ENCODE peak calls at places on chromosomes 16 and 17, in nine cellular contexts. One of them, this sample, is unnamed.

GRCh38 chr16:82748026-82748425 is 121.3 kb downstream of the CDH13 start:
- DNase-seq in small intestine: peak; percentile 19
- DNase-seq in cardiac muscle cell: no peak
- DNase-seq in RWPE1: no peak
- DNase-seq in CD8-positive, alpha-beta memory T cell: no peak
- DNase-seq in HL-60: no peak
- DNase-seq in HCT116: no peak
- DNase-seq in upper lobe of right lung: no peak
- DNase-seq in CD4-positive, alpha-beta memory T cell: no peak
- DNase-seq in this sample: no peak

GRCh38 chr16:22328081-22328725 is 31.0 kb downstream of the POLR3E start:
- DNase-seq in small intestine: no peak
- DNase-seq in cardiac muscle cell: no peak
- DNase-seq in RWPE1: no peak
- DNase-seq in CD8-positive, alpha-beta memory T cell: no peak
- DNase-seq in HL-60: no peak
- DNase-seq in HCT116: no peak
- DNase-seq in upper lobe of right lung: peak; percentile 23
- DNase-seq in CD4-positive, alpha-beta memory T cell: no peak
- DNase-seq in this sample: no peak

GRCh38 chr17:16302856-16303255 is 50.4 kb downstream of the CENPV start:
- DNase-seq in small intestine: no peak
- DNase-seq in cardiac muscle cell: no peak
- DNase-seq in RWPE1: no peak
- DNase-seq in CD8-positive, alpha-beta memory T cell: no peak
- DNase-seq in HL-60: no peak
- DNase-seq in HCT116: no peak
- DNase-seq in upper lobe of right lung: no peak
- DNase-seq in CD4-positive, alpha-beta memory T cell: no peak
- DNase-seq in this sample: no peak

GRCh38 chr17:81009124-81009523 is 17.5 kb downstream of the CHMP6 start:
- DNase-seq in small intestine: no peak
- DNase-seq in cardiac muscle cell: no peak
- DNase-seq in RWPE1: no peak
- DNase-seq in CD8-positive, alpha-beta memory T cell: no peak
- DNase-seq in HL-60: peak; percentile 93
- DNase-seq in HCT116: no peak
- DNase-seq in upper lobe of right lung: peak; percentile 66
- DNase-seq in CD4-positive, alpha-beta memory T cell: no peak
- DNase-seq in this sample: no peak

GRCh38 chr16:4917117-4917516 is 19.8 kb downstream of the PPL start:
- DNase-seq in small intestine: no peak
- DNase-seq in cardiac muscle cell: no peak
- DNase-seq in RWPE1: no peak
- DNase-seq in CD8-positive, alpha-beta memory T cell: no peak
- DNase-seq in HL-60: no peak
- DNase-seq in HCT116: no peak
- DNase-seq in upper lobe of right lung: no peak
- DNase-seq in CD4-positive, alpha-beta memory T cell: no peak
- DNase-seq in this sample: no peak

GRCh38 chr17:49976828-49977202 is 7.8 kb downstream of the DLX4 start:
- DNase-seq in small intestine: no peak
- DNase-seq in cardiac muscle cell: no peak
- DNase-seq in RWPE1: no peak
- DNase-seq in CD8-positive, alpha-beta memory T cell: no peak
- DNase-seq in HL-60: no peak
- DNase-seq in HCT116: no peak
- DNase-seq in upper lobe of right lung: no peak
- DNase-seq in CD4-positive, alpha-beta memory T cell: no peak
- DNase-seq in this sample: no peak

GRCh38 chr17:77106874-77107358 is 33.9 kb upstream of the SEC14L1 start:
- DNase-seq in small intestine: no peak
- DNase-seq in cardiac muscle cell: no peak
- DNase-seq in RWPE1: no peak
- DNase-seq in CD8-positive, alpha-beta memory T cell: no peak
- DNase-seq in HL-60: no peak
- DNase-seq in HCT116: no peak
- DNase-seq in upper lobe of right lung: no peak
- DNase-seq in CD4-positive, alpha-beta memory T cell: peak; percentile 37
- DNase-seq in this sample: no peak

GRCh38 chr17:73901249-73901648 is 257.0 kb upstream of the SDK2 start:
- DNase-seq in small intestine: no peak
- DNase-seq in cardiac muscle cell: no peak
- DNase-seq in RWPE1: no peak
- DNase-seq in CD8-positive, alpha-beta memory T cell: no peak
- DNase-seq in HL-60: no peak
- DNase-seq in HCT116: no peak
- DNase-seq in upper lobe of right lung: no peak
- DNase-seq in CD4-positive, alpha-beta memory T cell: no peak
- DNase-seq in this sample: no peak

GRCh38 chr17:40498281-40499084 is 2.9 kb downstream of the TNS4 start:
- DNase-seq in small intestine: no peak
- DNase-seq in cardiac muscle cell: no peak
- DNase-seq in RWPE1: no peak
- DNase-seq in CD8-positive, alpha-beta memory T cell: no peak
- DNase-seq in HL-60: no peak
- DNase-seq in HCT116: no peak
- DNase-seq in upper lobe of right lung: no peak
- DNase-seq in CD4-positive, alpha-beta memory T cell: no peak
- DNase-seq in this sample: no peak

GRCh38 chr17:81076097-81076754 is 41.3 kb downstream of the BAIAP2 start:
- DNase-seq in small intestine: no peak
- DNase-seq in cardiac muscle cell: no peak
- DNase-seq in RWPE1: no peak
- DNase-seq in CD8-positive, alpha-beta memory T cell: no peak
- DNase-seq in HL-60: no peak
- DNase-seq in HCT116: no peak
- DNase-seq in upper lobe of right lung: no peak
- DNase-seq in CD4-positive, alpha-beta memory T cell: no peak
- DNase-seq in this sample: no peak

GRCh38 chr17:28368915-28369683 is 1.0 kb downstream of the VTN start:
- DNase-seq in small intestine: no peak
- DNase-seq in cardiac muscle cell: no peak
- DNase-seq in RWPE1: no peak
- DNase-seq in CD8-positive, alpha-beta memory T cell: no peak
- DNase-seq in HL-60: no peak
- DNase-seq in HCT116: no peak
- DNase-seq in upper lobe of right lung: peak; percentile 59
- DNase-seq in CD4-positive, alpha-beta memory T cell: no peak
- DNase-seq in this sample: no peak

GRCh38 chr16:48491517-48491916 is 106.3 kb upstream of the SIAH1 start:
- DNase-seq in small intestine: no peak
- DNase-seq in cardiac muscle cell: no peak
- DNase-seq in RWPE1: no peak
- DNase-seq in CD8-positive, alpha-beta memory T cell: no peak
- DNase-seq in HL-60: no peak
- DNase-seq in HCT116: no peak
- DNase-seq in upper lobe of right lung: no peak
- DNase-seq in CD4-positive, alpha-beta memory T cell: no peak
- DNase-seq in this sample: no peak

GRCh38 chr17:57747221-57748017 is 2.3 kb upstream of the CCDC182 start:
- DNase-seq in small intestine: peak; percentile 67
- DNase-seq in cardiac muscle cell: peak; percentile 67
- DNase-seq in RWPE1: peak; percentile 67
- DNase-seq in CD8-positive, alpha-beta memory T cell: peak; percentile 53
- DNase-seq in HL-60: peak; percentile 49
- DNase-seq in HCT116: peak; percentile 76
- DNase-seq in upper lobe of right lung: no peak
- DNase-seq in CD4-positive, alpha-beta memory T cell: peak; percentile 57
- DNase-seq in this sample: peak; percentile 18

GRCh38 chr17:10061131-10061581 is 137.2 kb downstream of the GAS7 start:
- DNase-seq in small intestine: no peak
- DNase-seq in cardiac muscle cell: no peak
- DNase-seq in RWPE1: no peak
- DNase-seq in CD8-positive, alpha-beta memory T cell: no peak
- DNase-seq in HL-60: peak; percentile 17
- DNase-seq in HCT116: no peak
- DNase-seq in upper lobe of right lung: no peak
- DNase-seq in CD4-positive, alpha-beta memory T cell: no peak
- DNase-seq in this sample: no peak
- H3K27ac ChIP-seq in small intestine: no peak overlapping the region
- H3K27ac ChIP-seq in cardiac muscle cell: no peak overlapping the region
- H3K27ac ChIP-seq in RWPE1: no peak overlapping the region
- H3K27ac ChIP-seq in CD8-positive, alpha-beta memory T cell: no peak overlapping the region
- H3K27ac ChIP-seq in HL-60: no peak overlapping the region
- H3K27ac ChIP-seq in HCT116: no peak overlapping the region
- H3K27ac ChIP-seq in upper lobe of right lung: peak overlapping the region; percentile 51
- H3K27ac ChIP-seq in CD4-positive, alpha-beta memory T cell: no peak overlapping the region
- H3K27ac ChIP-seq in this sample: peak overlapping the region; percentile 35

GRCh38 chr17:60679287-60679686 is 1.6 kb downstream of the BCAS3 start:
- DNase-seq in small intestine: no peak
- DNase-seq in cardiac muscle cell: no peak
- DNase-seq in RWPE1: no peak
- DNase-seq in CD8-positive, alpha-beta memory T cell: no peak
- DNase-seq in HL-60: no peak
- DNase-seq in HCT116: no peak
- DNase-seq in upper lobe of right lung: no peak
- DNase-seq in CD4-positive, alpha-beta memory T cell: no peak
- DNase-seq in this sample: no peak

GRCh38 chr17:60676758-60677307 is 818 bp upstream of the BCAS3 start:
- DNase-seq in small intestine: no peak
- DNase-seq in cardiac muscle cell: peak; percentile 0
- DNase-seq in RWPE1: no peak
- DNase-seq in CD8-positive, alpha-beta memory T cell: no peak
- DNase-seq in HL-60: no peak
- DNase-seq in HCT116: no peak
- DNase-seq in upper lobe of right lung: no peak
- DNase-seq in CD4-positive, alpha-beta memory T cell: no peak
- DNase-seq in this sample: no peak

GRCh38 chr17:60675997-60676396 is 1.7 kb upstream of the BCAS3 start:
- DNase-seq in small intestine: no peak
- DNase-seq in cardiac muscle cell: no peak
- DNase-seq in RWPE1: no peak
- DNase-seq in CD8-positive, alpha-beta memory T cell: no peak
- DNase-seq in HL-60: no peak
- DNase-seq in HCT116: no peak
- DNase-seq in upper lobe of right lung: no peak
- DNase-seq in CD4-positive, alpha-beta memory T cell: no peak
- DNase-seq in this sample: no peak

GRCh38 chr17:60678118-60678444 is 430 bp downstream of the BCAS3 start:
- DNase-seq in small intestine: no peak
- DNase-seq in cardiac muscle cell: no peak
- DNase-seq in RWPE1: peak; percentile 8
- DNase-seq in CD8-positive, alpha-beta memory T cell: no peak
- DNase-seq in HL-60: no peak
- DNase-seq in HCT116: no peak
- DNase-seq in upper lobe of right lung: no peak
- DNase-seq in CD4-positive, alpha-beta memory T cell: no peak
- DNase-seq in this sample: no peak

GRCh38 chr17:60677308-60678117 is at the start of gene BCAS3:
- DNase-seq in small intestine: peak; percentile 100
- DNase-seq in cardiac muscle cell: peak; percentile 99
- DNase-seq in RWPE1: peak; percentile 100
- DNase-seq in CD8-positive, alpha-beta memory T cell: peak; percentile 97
- DNase-seq in HL-60: peak; percentile 99
- DNase-seq in HCT116: peak; percentile 100
- DNase-seq in upper lobe of right lung: peak; percentile 98
- DNase-seq in CD4-positive, alpha-beta memory T cell: peak; percentile 99
- DNase-seq in this sample: peak; percentile 98
- H3K27ac ChIP-seq in small intestine: peak within 1 kb of the TSS; percentile 35
- H3K27ac ChIP-seq in cardiac muscle cell: peak within 1 kb of the TSS; percentile 85
- H3K27ac ChIP-seq in RWPE1: peak within 1 kb of the TSS; percentile 77
- H3K27ac ChIP-seq in CD8-positive, alpha-beta memory T cell: peak within 1 kb of the TSS; percentile 53
- H3K27ac ChIP-seq in HL-60: peak within 1 kb of the TSS; percentile 52
- H3K27ac ChIP-seq in HCT116: peak within 1 kb of the TSS; percentile 11
- H3K27ac ChIP-seq in upper lobe of right lung: peak within 1 kb of the TSS; percentile 75
- H3K27ac ChIP-seq in CD4-positive, alpha-beta memory T cell: peak within 1 kb of the TSS; percentile 72
- H3K27ac ChIP-seq in this sample: peak within 1 kb of the TSS; percentile 79

DNA sequence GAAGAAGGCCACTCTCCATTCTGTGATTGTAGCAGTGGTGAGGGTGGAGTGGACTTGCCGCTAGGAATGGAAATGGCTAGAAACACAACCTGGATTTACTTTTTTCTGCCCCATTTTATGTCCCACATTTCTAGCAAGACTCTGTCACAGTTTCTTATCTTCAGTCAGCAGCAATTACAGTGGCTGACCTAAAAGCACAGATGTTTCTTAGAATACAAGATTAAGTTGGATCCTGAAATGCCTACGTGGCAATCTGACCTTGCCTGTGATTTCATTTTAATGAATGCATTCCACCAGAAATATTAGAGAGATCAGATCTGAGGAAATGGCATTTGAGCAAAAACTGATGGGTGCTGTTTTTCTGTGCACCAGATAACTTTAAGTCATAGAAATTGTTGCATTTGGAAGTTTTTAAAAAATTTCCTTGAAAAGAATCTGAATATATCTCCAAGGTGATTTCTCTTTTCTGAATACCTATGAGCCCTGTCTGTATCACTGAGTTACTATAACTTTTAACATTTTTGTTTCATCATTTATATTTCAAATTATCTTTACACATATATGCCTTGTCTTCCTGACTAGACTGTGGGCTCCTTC is 5.4 kb downstream of the HEATR3 start:
- DNase-seq in small intestine: no peak
- DNase-seq in cardiac muscle cell: no peak
- DNase-seq in RWPE1: no peak
- DNase-seq in CD8-positive, alpha-beta memory T cell: no peak
- DNase-seq in HL-60: no peak
- DNase-seq in HCT116: no peak
- DNase-seq in upper lobe of right lung: no peak
- DNase-seq in CD4-positive, alpha-beta memory T cell: no peak
- DNase-seq in this sample: no peak
- H3K27ac ChIP-seq in small intestine: no peak overlapping the region
- H3K27ac ChIP-seq in cardiac muscle cell: no peak overlapping the region
- H3K27ac ChIP-seq in RWPE1: no peak overlapping the region
- H3K27ac ChIP-seq in CD8-positive, alpha-beta memory T cell: no peak overlapping the region
- H3K27ac ChIP-seq in HL-60: no peak overlapping the region
- H3K27ac ChIP-seq in HCT116: no peak overlapping the region
- H3K27ac ChIP-seq in upper lobe of right lung: no peak overlapping the region
- H3K27ac ChIP-seq in CD4-positive, alpha-beta memory T cell: no peak overlapping the region
- H3K27ac ChIP-seq in this sample: no peak overlapping the region

GRCh38 chr16:70801611-70802010 is 653 bp upstream of the VAC14 start:
- DNase-seq in small intestine: no peak
- DNase-seq in cardiac muscle cell: no peak
- DNase-seq in RWPE1: no peak
- DNase-seq in CD8-positive, alpha-beta memory T cell: no peak
- DNase-seq in HL-60: no peak
- DNase-seq in HCT116: no peak
- DNase-seq in upper lobe of right lung: no peak
- DNase-seq in CD4-positive, alpha-beta memory T cell: no peak
- DNase-seq in this sample: no peak

GRCh38 chr16:70804153-70804728 is 3.3 kb upstream of the VAC14 start:
- DNase-seq in small intestine: no peak
- DNase-seq in cardiac muscle cell: no peak
- DNase-seq in RWPE1: peak; percentile 68
- DNase-seq in CD8-positive, alpha-beta memory T cell: no peak
- DNase-seq in HL-60: peak; percentile 64
- DNase-seq in HCT116: no peak
- DNase-seq in upper lobe of right lung: no peak
- DNase-seq in CD4-positive, alpha-beta memory T cell: no peak
- DNase-seq in this sample: no peak

GRCh38 chr16:70800306-70800705 is 652 bp downstream of the VAC14 start:
- DNase-seq in small intestine: peak; percentile 15
- DNase-seq in cardiac muscle cell: no peak
- DNase-seq in RWPE1: no peak
- DNase-seq in CD8-positive, alpha-beta memory T cell: no peak
- DNase-seq in HL-60: no peak
- DNase-seq in HCT116: no peak
- DNase-seq in upper lobe of right lung: no peak
- DNase-seq in CD4-positive, alpha-beta memory T cell: no peak
- DNase-seq in this sample: no peak

GRCh38 chr16:70803354-70803753 is 2.4 kb upstream of the VAC14 start:
- DNase-seq in small intestine: no peak
- DNase-seq in cardiac muscle cell: no peak
- DNase-seq in RWPE1: no peak
- DNase-seq in CD8-positive, alpha-beta memory T cell: no peak
- DNase-seq in HL-60: no peak
- DNase-seq in HCT116: no peak
- DNase-seq in upper lobe of right lung: no peak
- DNase-seq in CD4-positive, alpha-beta memory T cell: no peak
- DNase-seq in this sample: no peak

GRCh38 chr16:70800798-70801480 is at the start of gene VAC14:
- DNase-seq in small intestine: peak; percentile 94
- DNase-seq in cardiac muscle cell: peak; percentile 95
- DNase-seq in RWPE1: peak; percentile 95
- DNase-seq in CD8-positive, alpha-beta memory T cell: peak; percentile 97
- DNase-seq in HL-60: peak; percentile 94
- DNase-seq in HCT116: peak; percentile 87
- DNase-seq in upper lobe of right lung: peak; percentile 98
- DNase-seq in CD4-positive, alpha-beta memory T cell: peak; percentile 96
- DNase-seq in this sample: peak; percentile 98
- H3K27ac ChIP-seq in small intestine: peak within 1 kb of the TSS; percentile 49
- H3K27ac ChIP-seq in cardiac muscle cell: peak within 1 kb of the TSS; percentile 87
- H3K27ac ChIP-seq in RWPE1: peak within 1 kb of the TSS; percentile 47
- H3K27ac ChIP-seq in CD8-positive, alpha-beta memory T cell: peak within 1 kb of the TSS; percentile 64
- H3K27ac ChIP-seq in HL-60: peak within 1 kb of the TSS; percentile 85
- H3K27ac ChIP-seq in HCT116: peak within 1 kb of the TSS; percentile 57
- H3K27ac ChIP-seq in upper lobe of right lung: peak within 1 kb of the TSS; percentile 81
- H3K27ac ChIP-seq in CD4-positive, alpha-beta memory T cell: peak within 1 kb of the TSS; percentile 61
- H3K27ac ChIP-seq in this sample: peak within 1 kb of the TSS; percentile 73

This sample was measured in transverse colon.